ENCODE peak calls at places on chromosomes 6 and 20, in eight cellular contexts. One of them, this sample, is unnamed.

GRCh38 chr20:60105404-60105803 is 147.2 kb downstream of the CDH26 start:
- DNase-seq in GM23338: no peak
- DNase-seq in mesothelial cell of epicardium: no peak
- DNase-seq in GM12865: no peak
- DNase-seq in T-cell: no peak
- DNase-seq in natural killer cell treated with Interleukin-12 subunit alpha and Interleukin-12 subunit beta and Interleukin-15 and Interleukin-18, amount 100 ng/mL, for 72 hours: no peak
- DNase-seq in kidney glomerular epithelial cell: peak; percentile 63
- DNase-seq in NAMALWA: no peak
- DNase-seq in this sample: peak; percentile 33

GRCh38 chr20:1438361-1438760 is 28.3 kb downstream of the NSFL1C start:
- DNase-seq in GM23338: no peak
- DNase-seq in mesothelial cell of epicardium: no peak
- DNase-seq in GM12865: no peak
- DNase-seq in T-cell: no peak
- DNase-seq in natural killer cell treated with Interleukin-12 subunit alpha and Interleukin-12 subunit beta and Interleukin-15 and Interleukin-18, amount 100 ng/mL, for 72 hours: no peak
- DNase-seq in kidney glomerular epithelial cell: no peak
- DNase-seq in NAMALWA: no peak
- DNase-seq in this sample: no peak

GRCh38 chr6:111727798-111728197 is 122.1 kb upstream of the TRAF3IP2 start:
- DNase-seq in GM23338: peak; percentile 76
- DNase-seq in mesothelial cell of epicardium: no peak
- DNase-seq in GM12865: no peak
- DNase-seq in T-cell: no peak
- DNase-seq in natural killer cell treated with Interleukin-12 subunit alpha and Interleukin-12 subunit beta and Interleukin-15 and Interleukin-18, amount 100 ng/mL, for 72 hours: no peak
- DNase-seq in kidney glomerular epithelial cell: no peak
- DNase-seq in NAMALWA: peak; percentile 45
- DNase-seq in this sample: no peak

GRCh38 chr20:51656726-51657260 is 111.4 kb downstream of the ATP9A start:
- DNase-seq in GM23338: no peak
- DNase-seq in mesothelial cell of epicardium: no peak
- DNase-seq in GM12865: no peak
- DNase-seq in T-cell: no peak
- DNase-seq in natural killer cell treated with Interleukin-12 subunit alpha and Interleukin-12 subunit beta and Interleukin-15 and Interleukin-18, amount 100 ng/mL, for 72 hours: no peak
- DNase-seq in kidney glomerular epithelial cell: no peak
- DNase-seq in NAMALWA: no peak
- DNase-seq in this sample: no peak

GRCh38 chr6:31041372-31041974 is 31.2 kb downstream of the MUC22 start:
- DNase-seq in GM23338: no peak
- DNase-seq in mesothelial cell of epicardium: no peak
- DNase-seq in GM12865: no peak
- DNase-seq in T-cell: no peak
- DNase-seq in natural killer cell treated with Interleukin-12 subunit alpha and Interleukin-12 subunit beta and Interleukin-15 and Interleukin-18, amount 100 ng/mL, for 72 hours: no peak
- DNase-seq in kidney glomerular epithelial cell: peak; percentile 84
- DNase-seq in NAMALWA: no peak
- DNase-seq in this sample: no peak

GRCh38 chr6:28953039-28953872 is 29.5 kb upstream of the TRIM27 start:
- DNase-seq in GM23338: peak; percentile 67
- DNase-seq in mesothelial cell of epicardium: no peak
- DNase-seq in GM12865: peak; percentile 82
- DNase-seq in T-cell: peak; percentile 38
- DNase-seq in natural killer cell treated with Interleukin-12 subunit alpha and Interleukin-12 subunit beta and Interleukin-15 and Interleukin-18, amount 100 ng/mL, for 72 hours: no peak
- DNase-seq in kidney glomerular epithelial cell: peak; percentile 62
- DNase-seq in NAMALWA: peak; percentile 81
- DNase-seq in this sample: peak; percentile 75

GRCh38 chr20:63150911-63151531 is 64.9 kb downstream of the YTHDF1 start:
- DNase-seq in GM23338: no peak
- DNase-seq in mesothelial cell of epicardium: no peak
- DNase-seq in GM12865: no peak
- DNase-seq in T-cell: no peak
- DNase-seq in natural killer cell treated with Interleukin-12 subunit alpha and Interleukin-12 subunit beta and Interleukin-15 and Interleukin-18, amount 100 ng/mL, for 72 hours: no peak
- DNase-seq in kidney glomerular epithelial cell: no peak
- DNase-seq in NAMALWA: no peak
- DNase-seq in this sample: no peak

GRCh38 chr6:169956580-169956979 is 205.2 kb downstream of the ERMARD start:
- DNase-seq in GM23338: no peak
- DNase-seq in mesothelial cell of epicardium: no peak
- DNase-seq in GM12865: no peak
- DNase-seq in T-cell: no peak
- DNase-seq in natural killer cell treated with Interleukin-12 subunit alpha and Interleukin-12 subunit beta and Interleukin-15 and Interleukin-18, amount 100 ng/mL, for 72 hours: no peak
- DNase-seq in kidney glomerular epithelial cell: no peak
- DNase-seq in NAMALWA: no peak
- DNase-seq in this sample: peak; percentile 30

GRCh38 chr6:134984821-134985220 is 34.9 kb upstream of the ALDH8A1 start:
- DNase-seq in GM23338: no peak
- DNase-seq in mesothelial cell of epicardium: no peak
- DNase-seq in GM12865: no peak
- DNase-seq in T-cell: no peak
- DNase-seq in natural killer cell treated with Interleukin-12 subunit alpha and Interleukin-12 subunit beta and Interleukin-15 and Interleukin-18, amount 100 ng/mL, for 72 hours: no peak
- DNase-seq in kidney glomerular epithelial cell: no peak
- DNase-seq in NAMALWA: no peak
- DNase-seq in this sample: no peak

GRCh38 chr20:61185841-61186601 is 66.0 kb upstream of the CDH4 start:
- DNase-seq in GM23338: no peak
- DNase-seq in mesothelial cell of epicardium: no peak
- DNase-seq in GM12865: no peak
- DNase-seq in T-cell: no peak
- DNase-seq in natural killer cell treated with Interleukin-12 subunit alpha and Interleukin-12 subunit beta and Interleukin-15 and Interleukin-18, amount 100 ng/mL, for 72 hours: no peak
- DNase-seq in kidney glomerular epithelial cell: peak; percentile 78
- DNase-seq in NAMALWA: no peak
- DNase-seq in this sample: no peak

GRCh38 chr6:151181701-151182367 is 57.9 kb upstream of the AKAP12 start:
- DNase-seq in GM23338: no peak
- DNase-seq in mesothelial cell of epicardium: no peak
- DNase-seq in GM12865: no peak
- DNase-seq in T-cell: no peak
- DNase-seq in natural killer cell treated with Interleukin-12 subunit alpha and Interleukin-12 subunit beta and Interleukin-15 and Interleukin-18, amount 100 ng/mL, for 72 hours: no peak
- DNase-seq in kidney glomerular epithelial cell: no peak
- DNase-seq in NAMALWA: no peak
- DNase-seq in this sample: no peak

This sample was measured in H7.